ENCODE peak calls at places on chromosomes 6 and 20, in nine cellular contexts. One of them, this sample, is unnamed.

GRCh38 chr6:115969207-115969929 is 91.3 kb downstream of the FRK start:
- DNase-seq in T-helper 2 cell treated with Interferon-gamma antibody and Interleukin-4, amounts not matched to agents 5 μg/mL and 100 μg/mL, for 36 hours: no peak
- DNase-seq in substantia nigra: no peak
- DNase-seq in activated gamma-delta T cell treated with anti-CD3 and anti-CD28 coated beads, Interleukin-2, amount 50 U/mL, for 16 hours: no peak
- DNase-seq in astrocyte of the spinal cord: peak
- DNase-seq in CD4-positive, alpha-beta T cell: no peak
- DNase-seq in T-helper 1 cell: no peak
- DNase-seq in adipocyte: peak
- DNase-seq in stimulated activated CD4-positive, alpha-beta T cell treated with anti-CD3 and anti-CD28 coated beads, TNF-alpha, amount 100 ng/mL, for 4 hours: no peak
- DNase-seq in this sample: peak

GRCh38 chr6:33634986-33635385 is 13.9 kb downstream of the ITPR3 start:
- DNase-seq in adipocyte: no peak
- DNase-seq in astrocyte of the spinal cord: no peak
- DNase-seq in activated gamma-delta T cell treated with anti-CD3 and anti-CD28 coated beads, Interleukin-2, amount 50 U/mL, for 16 hours: no peak
- DNase-seq in substantia nigra: no peak
- DNase-seq in T-helper 1 cell: no peak
- DNase-seq in T-helper 2 cell treated with Interferon-gamma antibody and Interleukin-4, amounts not matched to agents 5 μg/mL and 100 μg/mL, for 36 hours: no peak
- DNase-seq in stimulated activated CD4-positive, alpha-beta T cell treated with anti-CD3 and anti-CD28 coated beads, TNF-alpha, amount 100 ng/mL, for 4 hours: no peak
- DNase-seq in CD4-positive, alpha-beta T cell: no peak
- DNase-seq in this sample: no peak

GRCh38 chr6:125584468-125584939 is 164.9 kb upstream of the HEY2 start:
- DNase-seq in T-helper 1 cell: no peak
- DNase-seq in substantia nigra: peak
- DNase-seq in activated gamma-delta T cell treated with anti-CD3 and anti-CD28 coated beads, Interleukin-2, amount 50 U/mL, for 16 hours: no peak
- DNase-seq in T-helper 2 cell treated with Interferon-gamma antibody and Interleukin-4, amounts not matched to agents 5 μg/mL and 100 μg/mL, for 36 hours: no peak
- DNase-seq in CD4-positive, alpha-beta T cell: no peak
- DNase-seq in adipocyte: peak
- DNase-seq in astrocyte of the spinal cord: peak
- DNase-seq in stimulated activated CD4-positive, alpha-beta T cell treated with anti-CD3 and anti-CD28 coated beads, TNF-alpha, amount 100 ng/mL, for 4 hours: no peak
- DNase-seq in this sample: peak

GRCh38 chr6:134373282-134373922 is 55.5 kb upstream of the SGK1 start:
- DNase-seq in T-helper 2 cell treated with Interferon-gamma antibody and Interleukin-4, amounts not matched to agents 5 μg/mL and 100 μg/mL, for 36 hours: peak
- DNase-seq in astrocyte of the spinal cord: peak
- DNase-seq in stimulated activated CD4-positive, alpha-beta T cell treated with anti-CD3 and anti-CD28 coated beads, TNF-alpha, amount 100 ng/mL, for 4 hours: no peak
- DNase-seq in adipocyte: peak
- DNase-seq in activated gamma-delta T cell treated with anti-CD3 and anti-CD28 coated beads, Interleukin-2, amount 50 U/mL, for 16 hours: no peak
- DNase-seq in CD4-positive, alpha-beta T cell: no peak
- DNase-seq in substantia nigra: no peak
- DNase-seq in T-helper 1 cell: no peak
- DNase-seq in this sample: peak

GRCh38 chr6:43093361-43094289 is 17.5 kb downstream of the PTK7 start:
- DNase-seq in stimulated activated CD4-positive, alpha-beta T cell treated with anti-CD3 and anti-CD28 coated beads, TNF-alpha, amount 100 ng/mL, for 4 hours: no peak
- DNase-seq in CD4-positive, alpha-beta T cell: no peak
- DNase-seq in T-helper 2 cell treated with Interferon-gamma antibody and Interleukin-4, amounts not matched to agents 5 μg/mL and 100 μg/mL, for 36 hours: no peak
- DNase-seq in substantia nigra: no peak
- DNase-seq in adipocyte: peak
- DNase-seq in activated gamma-delta T cell treated with anti-CD3 and anti-CD28 coated beads, Interleukin-2, amount 50 U/mL, for 16 hours: no peak
- DNase-seq in astrocyte of the spinal cord: peak
- DNase-seq in T-helper 1 cell: no peak
- DNase-seq in this sample: peak

GRCh38 chr20:4202441-4202840 is 187.1 kb upstream of the RNF24 start:
- DNase-seq in substantia nigra: no peak
- DNase-seq in T-helper 2 cell treated with Interferon-gamma antibody and Interleukin-4, amounts not matched to agents 5 μg/mL and 100 μg/mL, for 36 hours: no peak
- DNase-seq in T-helper 1 cell: no peak
- DNase-seq in astrocyte of the spinal cord: no peak
- DNase-seq in activated gamma-delta T cell treated with anti-CD3 and anti-CD28 coated beads, Interleukin-2, amount 50 U/mL, for 16 hours: no peak
- DNase-seq in adipocyte: no peak
- DNase-seq in CD4-positive, alpha-beta T cell: no peak
- DNase-seq in stimulated activated CD4-positive, alpha-beta T cell treated with anti-CD3 and anti-CD28 coated beads, TNF-alpha, amount 100 ng/mL, for 4 hours: no peak
- DNase-seq in this sample: no peak

GRCh38 chr20:10047427-10047826 is 12.6 kb downstream of the ANKEF1 start:
- DNase-seq in stimulated activated CD4-positive, alpha-beta T cell treated with anti-CD3 and anti-CD28 coated beads, TNF-alpha, amount 100 ng/mL, for 4 hours: no peak
- DNase-seq in CD4-positive, alpha-beta T cell: no peak
- DNase-seq in activated gamma-delta T cell treated with anti-CD3 and anti-CD28 coated beads, Interleukin-2, amount 50 U/mL, for 16 hours: no peak
- DNase-seq in T-helper 1 cell: no peak
- DNase-seq in adipocyte: peak
- DNase-seq in astrocyte of the spinal cord: no peak
- DNase-seq in T-helper 2 cell treated with Interferon-gamma antibody and Interleukin-4, amounts not matched to agents 5 μg/mL and 100 μg/mL, for 36 hours: no peak
- DNase-seq in substantia nigra: no peak
- DNase-seq in this sample: peak

GRCh38 chr20:61391185-61391584 is 139.1 kb downstream of the CDH4 start:
- DNase-seq in T-helper 1 cell: no peak
- DNase-seq in substantia nigra: no peak
- DNase-seq in CD4-positive, alpha-beta T cell: no peak
- DNase-seq in adipocyte: no peak
- DNase-seq in astrocyte of the spinal cord: no peak
- DNase-seq in activated gamma-delta T cell treated with anti-CD3 and anti-CD28 coated beads, Interleukin-2, amount 50 U/mL, for 16 hours: no peak
- DNase-seq in stimulated activated CD4-positive, alpha-beta T cell treated with anti-CD3 and anti-CD28 coated beads, TNF-alpha, amount 100 ng/mL, for 4 hours: no peak
- DNase-seq in T-helper 2 cell treated with Interferon-gamma antibody and Interleukin-4, amounts not matched to agents 5 μg/mL and 100 μg/mL, for 36 hours: no peak
- DNase-seq in this sample: no peak

GRCh38 chr20:11338506-11339306 is 579.0 kb upstream of the BTBD3 start:
- DNase-seq in stimulated activated CD4-positive, alpha-beta T cell treated with anti-CD3 and anti-CD28 coated beads, TNF-alpha, amount 100 ng/mL, for 4 hours: no peak
- DNase-seq in astrocyte of the spinal cord: no peak
- DNase-seq in CD4-positive, alpha-beta T cell: no peak
- DNase-seq in adipocyte: no peak
- DNase-seq in T-helper 1 cell: no peak
- DNase-seq in activated gamma-delta T cell treated with anti-CD3 and anti-CD28 coated beads, Interleukin-2, amount 50 U/mL, for 16 hours: no peak
- DNase-seq in substantia nigra: no peak
- DNase-seq in T-helper 2 cell treated with Interferon-gamma antibody and Interleukin-4, amounts not matched to agents 5 μg/mL and 100 μg/mL, for 36 hours: no peak
- DNase-seq in this sample: peak

GRCh38 chr6:16841241-16841640 is 80.0 kb upstream of the ATXN1 start:
- DNase-seq in CD4-positive, alpha-beta T cell: no peak
- DNase-seq in T-helper 2 cell treated with Interferon-gamma antibody and Interleukin-4, amounts not matched to agents 5 μg/mL and 100 μg/mL, for 36 hours: no peak
- DNase-seq in substantia nigra: no peak
- DNase-seq in stimulated activated CD4-positive, alpha-beta T cell treated with anti-CD3 and anti-CD28 coated beads, TNF-alpha, amount 100 ng/mL, for 4 hours: no peak
- DNase-seq in astrocyte of the spinal cord: no peak
- DNase-seq in T-helper 1 cell: no peak
- DNase-seq in activated gamma-delta T cell treated with anti-CD3 and anti-CD28 coated beads, Interleukin-2, amount 50 U/mL, for 16 hours: no peak
- DNase-seq in adipocyte: no peak
- DNase-seq in this sample: no peak

GRCh38 chr6:129773304-129773703 is 63.3 kb upstream of the ARHGAP18 start:
- DNase-seq in stimulated activated CD4-positive, alpha-beta T cell treated with anti-CD3 and anti-CD28 coated beads, TNF-alpha, amount 100 ng/mL, for 4 hours: no peak
- DNase-seq in adipocyte: no peak
- DNase-seq in T-helper 2 cell treated with Interferon-gamma antibody and Interleukin-4, amounts not matched to agents 5 μg/mL and 100 μg/mL, for 36 hours: no peak
- DNase-seq in substantia nigra: no peak
- DNase-seq in CD4-positive, alpha-beta T cell: no peak
- DNase-seq in T-helper 1 cell: no peak
- DNase-seq in astrocyte of the spinal cord: no peak
- DNase-seq in activated gamma-delta T cell treated with anti-CD3 and anti-CD28 coated beads, Interleukin-2, amount 50 U/mL, for 16 hours: no peak
- DNase-seq in this sample: no peak

GRCh38 chr20:12207875-12208274 is 290.2 kb downstream of the BTBD3 start:
- DNase-seq in adipocyte: peak
- DNase-seq in CD4-positive, alpha-beta T cell: no peak
- DNase-seq in T-helper 1 cell: no peak
- DNase-seq in T-helper 2 cell treated with Interferon-gamma antibody and Interleukin-4, amounts not matched to agents 5 μg/mL and 100 μg/mL, for 36 hours: no peak
- DNase-seq in astrocyte of the spinal cord: peak
- DNase-seq in substantia nigra: no peak
- DNase-seq in activated gamma-delta T cell treated with anti-CD3 and anti-CD28 coated beads, Interleukin-2, amount 50 U/mL, for 16 hours: no peak
- DNase-seq in stimulated activated CD4-positive, alpha-beta T cell treated with anti-CD3 and anti-CD28 coated beads, TNF-alpha, amount 100 ng/mL, for 4 hours: no peak
- DNase-seq in this sample: peak

GRCh38 chr6:45148278-45148677 is 179.9 kb upstream of the RUNX2 start:
- DNase-seq in T-helper 2 cell treated with Interferon-gamma antibody and Interleukin-4, amounts not matched to agents 5 μg/mL and 100 μg/mL, for 36 hours: no peak
- DNase-seq in substantia nigra: no peak
- DNase-seq in adipocyte: peak
- DNase-seq in CD4-positive, alpha-beta T cell: no peak
- DNase-seq in astrocyte of the spinal cord: peak
- DNase-seq in stimulated activated CD4-positive, alpha-beta T cell treated with anti-CD3 and anti-CD28 coated beads, TNF-alpha, amount 100 ng/mL, for 4 hours: no peak
- DNase-seq in T-helper 1 cell: no peak
- DNase-seq in activated gamma-delta T cell treated with anti-CD3 and anti-CD28 coated beads, Interleukin-2, amount 50 U/mL, for 16 hours: no peak
- DNase-seq in this sample: peak

GRCh38 chr6:127812985-127813681 is 87.7 kb downstream of the THEMIS start:
- DNase-seq in T-helper 1 cell: no peak
- DNase-seq in astrocyte of the spinal cord: no peak
- DNase-seq in activated gamma-delta T cell treated with anti-CD3 and anti-CD28 coated beads, Interleukin-2, amount 50 U/mL, for 16 hours: no peak
- DNase-seq in T-helper 2 cell treated with Interferon-gamma antibody and Interleukin-4, amounts not matched to agents 5 μg/mL and 100 μg/mL, for 36 hours: peak
- DNase-seq in adipocyte: no peak
- DNase-seq in substantia nigra: no peak
- DNase-seq in CD4-positive, alpha-beta T cell: no peak
- DNase-seq in stimulated activated CD4-positive, alpha-beta T cell treated with anti-CD3 and anti-CD28 coated beads, TNF-alpha, amount 100 ng/mL, for 4 hours: no peak
- DNase-seq in this sample: no peak

GRCh38 chr6:3367630-3368029 is 89.2 kb downstream of the SLC22A23 start:
- DNase-seq in T-helper 1 cell: no peak
- DNase-seq in stimulated activated CD4-positive, alpha-beta T cell treated with anti-CD3 and anti-CD28 coated beads, TNF-alpha, amount 100 ng/mL, for 4 hours: no peak
- DNase-seq in astrocyte of the spinal cord: no peak
- DNase-seq in activated gamma-delta T cell treated with anti-CD3 and anti-CD28 coated beads, Interleukin-2, amount 50 U/mL, for 16 hours: no peak
- DNase-seq in T-helper 2 cell treated with Interferon-gamma antibody and Interleukin-4, amounts not matched to agents 5 μg/mL and 100 μg/mL, for 36 hours: no peak
- DNase-seq in substantia nigra: no peak
- DNase-seq in adipocyte: no peak
- DNase-seq in CD4-positive, alpha-beta T cell: no peak
- DNase-seq in this sample: no peak

GRCh38 chr6:150799276-150799805 is 66.2 kb upstream of the MTHFD1L start:
- DNase-seq in activated gamma-delta T cell treated with anti-CD3 and anti-CD28 coated beads, Interleukin-2, amount 50 U/mL, for 16 hours: no peak
- DNase-seq in astrocyte of the spinal cord: no peak
- DNase-seq in T-helper 2 cell treated with Interferon-gamma antibody and Interleukin-4, amounts not matched to agents 5 μg/mL and 100 μg/mL, for 36 hours: no peak
- DNase-seq in stimulated activated CD4-positive, alpha-beta T cell treated with anti-CD3 and anti-CD28 coated beads, TNF-alpha, amount 100 ng/mL, for 4 hours: no peak
- DNase-seq in adipocyte: no peak
- DNase-seq in T-helper 1 cell: no peak
- DNase-seq in CD4-positive, alpha-beta T cell: no peak
- DNase-seq in substantia nigra: no peak
- DNase-seq in this sample: no peak

GRCh38 chr6:10478187-10479040 is 42.7 kb upstream of the GCNT2 start:
- DNase-seq in adipocyte: peak
- DNase-seq in T-helper 1 cell: no peak
- DNase-seq in substantia nigra: no peak
- DNase-seq in CD4-positive, alpha-beta T cell: no peak
- DNase-seq in stimulated activated CD4-positive, alpha-beta T cell treated with anti-CD3 and anti-CD28 coated beads, TNF-alpha, amount 100 ng/mL, for 4 hours: no peak
- DNase-seq in astrocyte of the spinal cord: peak
- DNase-seq in activated gamma-delta T cell treated with anti-CD3 and anti-CD28 coated beads, Interleukin-2, amount 50 U/mL, for 16 hours: no peak
- DNase-seq in T-helper 2 cell treated with Interferon-gamma antibody and Interleukin-4, amounts not matched to agents 5 μg/mL and 100 μg/mL, for 36 hours: no peak
- DNase-seq in this sample: peak

GRCh38 chr6:12010635-12011275 is 1.4 kb upstream of the HIVEP1 start:
- DNase-seq in adipocyte: no peak
- DNase-seq in substantia nigra: peak
- DNase-seq in CD4-positive, alpha-beta T cell: no peak
- DNase-seq in stimulated activated CD4-positive, alpha-beta T cell treated with anti-CD3 and anti-CD28 coated beads, TNF-alpha, amount 100 ng/mL, for 4 hours: peak
- DNase-seq in activated gamma-delta T cell treated with anti-CD3 and anti-CD28 coated beads, Interleukin-2, amount 50 U/mL, for 16 hours: no peak
- DNase-seq in astrocyte of the spinal cord: no peak
- DNase-seq in T-helper 1 cell: no peak
- DNase-seq in T-helper 2 cell treated with Interferon-gamma antibody and Interleukin-4, amounts not matched to agents 5 μg/mL and 100 μg/mL, for 36 hours: no peak
- DNase-seq in this sample: no peak

GRCh38 chr6:20873425-20874190 is 339.4 kb downstream of the CDKAL1 start:
- DNase-seq in adipocyte: peak
- DNase-seq in CD4-positive, alpha-beta T cell: no peak
- DNase-seq in T-helper 2 cell treated with Interferon-gamma antibody and Interleukin-4, amounts not matched to agents 5 μg/mL and 100 μg/mL, for 36 hours: no peak
- DNase-seq in astrocyte of the spinal cord: peak
- DNase-seq in substantia nigra: no peak
- DNase-seq in activated gamma-delta T cell treated with anti-CD3 and anti-CD28 coated beads, Interleukin-2, amount 50 U/mL, for 16 hours: no peak
- DNase-seq in stimulated activated CD4-positive, alpha-beta T cell treated with anti-CD3 and anti-CD28 coated beads, TNF-alpha, amount 100 ng/mL, for 4 hours: no peak
- DNase-seq in T-helper 1 cell: no peak
- DNase-seq in this sample: peak

GRCh38 chr20:24971702-24972101 is 20.8 kb downstream of the APMAP start:
- DNase-seq in substantia nigra: no peak
- DNase-seq in T-helper 2 cell treated with Interferon-gamma antibody and Interleukin-4, amounts not matched to agents 5 μg/mL and 100 μg/mL, for 36 hours: no peak
- DNase-seq in T-helper 1 cell: no peak
- DNase-seq in stimulated activated CD4-positive, alpha-beta T cell treated with anti-CD3 and anti-CD28 coated beads, TNF-alpha, amount 100 ng/mL, for 4 hours: no peak
- DNase-seq in astrocyte of the spinal cord: no peak
- DNase-seq in CD4-positive, alpha-beta T cell: no peak
- DNase-seq in activated gamma-delta T cell treated with anti-CD3 and anti-CD28 coated beads, Interleukin-2, amount 50 U/mL, for 16 hours: no peak
- DNase-seq in adipocyte: no peak
- DNase-seq in this sample: no peak

GRCh38 chr6:54613596-54613995 is 233.0 kb upstream of the FAM83B start:
- DNase-seq in T-helper 2 cell treated with Interferon-gamma antibody and Interleukin-4, amounts not matched to agents 5 μg/mL and 100 μg/mL, for 36 hours: no peak
- DNase-seq in CD4-positive, alpha-beta T cell: no peak
- DNase-seq in T-helper 1 cell: no peak
- DNase-seq in astrocyte of the spinal cord: no peak
- DNase-seq in substantia nigra: no peak
- DNase-seq in stimulated activated CD4-positive, alpha-beta T cell treated with anti-CD3 and anti-CD28 coated beads, TNF-alpha, amount 100 ng/mL, for 4 hours: no peak
- DNase-seq in adipocyte: no peak
- DNase-seq in activated gamma-delta T cell treated with anti-CD3 and anti-CD28 coated beads, Interleukin-2, amount 50 U/mL, for 16 hours: no peak
- DNase-seq in this sample: no peak

GRCh38 chr6:142822882-142823578 is 121.9 kb downstream of the HIVEP2 start:
- DNase-seq in astrocyte of the spinal cord: no peak
- DNase-seq in CD4-positive, alpha-beta T cell: no peak
- DNase-seq in T-helper 2 cell treated with Interferon-gamma antibody and Interleukin-4, amounts not matched to agents 5 μg/mL and 100 μg/mL, for 36 hours: no peak
- DNase-seq in activated gamma-delta T cell treated with anti-CD3 and anti-CD28 coated beads, Interleukin-2, amount 50 U/mL, for 16 hours: no peak
- DNase-seq in T-helper 1 cell: no peak
- DNase-seq in stimulated activated CD4-positive, alpha-beta T cell treated with anti-CD3 and anti-CD28 coated beads, TNF-alpha, amount 100 ng/mL, for 4 hours: no peak
- DNase-seq in substantia nigra: no peak
- DNase-seq in adipocyte: no peak
- DNase-seq in this sample: no peak

GRCh38 chr6:8556370-8557018 is 121.1 kb upstream of the SLC35B3 start:
- DNase-seq in T-helper 2 cell treated with Interferon-gamma antibody and Interleukin-4, amounts not matched to agents 5 μg/mL and 100 μg/mL, for 36 hours: no peak
- DNase-seq in T-helper 1 cell: no peak
- DNase-seq in CD4-positive, alpha-beta T cell: no peak
- DNase-seq in stimulated activated CD4-positive, alpha-beta T cell treated with anti-CD3 and anti-CD28 coated beads, TNF-alpha, amount 100 ng/mL, for 4 hours: no peak
- DNase-seq in adipocyte: peak
- DNase-seq in activated gamma-delta T cell treated with anti-CD3 and anti-CD28 coated beads, Interleukin-2, amount 50 U/mL, for 16 hours: no peak
- DNase-seq in substantia nigra: no peak
- DNase-seq in astrocyte of the spinal cord: peak
- DNase-seq in this sample: peak

GRCh38 chr6:38867726-38868125 is 152.6 kb downstream of the DNAH8 start:
- DNase-seq in T-helper 2 cell treated with Interferon-gamma antibody and Interleukin-4, amounts not matched to agents 5 μg/mL and 100 μg/mL, for 36 hours: no peak
- DNase-seq in substantia nigra: no peak
- DNase-seq in activated gamma-delta T cell treated with anti-CD3 and anti-CD28 coated beads, Interleukin-2, amount 50 U/mL, for 16 hours: no peak
- DNase-seq in CD4-positive, alpha-beta T cell: no peak
- DNase-seq in stimulated activated CD4-positive, alpha-beta T cell treated with anti-CD3 and anti-CD28 coated beads, TNF-alpha, amount 100 ng/mL, for 4 hours: no peak
- DNase-seq in T-helper 1 cell: no peak
- DNase-seq in adipocyte: no peak
- DNase-seq in astrocyte of the spinal cord: no peak
- DNase-seq in this sample: no peak

GRCh38 chr6:157892363-157892878 is 69.4 kb downstream of the SNX9 start:
- DNase-seq in adipocyte: no peak
- DNase-seq in substantia nigra: no peak
- DNase-seq in CD4-positive, alpha-beta T cell: no peak
- DNase-seq in T-helper 1 cell: no peak
- DNase-seq in activated gamma-delta T cell treated with anti-CD3 and anti-CD28 coated beads, Interleukin-2, amount 50 U/mL, for 16 hours: no peak
- DNase-seq in T-helper 2 cell treated with Interferon-gamma antibody and Interleukin-4, amounts not matched to agents 5 μg/mL and 100 μg/mL, for 36 hours: peak
- DNase-seq in stimulated activated CD4-positive, alpha-beta T cell treated with anti-CD3 and anti-CD28 coated beads, TNF-alpha, amount 100 ng/mL, for 4 hours: no peak
- DNase-seq in astrocyte of the spinal cord: no peak
- DNase-seq in this sample: peak

GRCh38 chr20:16100767-16101166 is 472.5 kb downstream of the KIF16B start:
- DNase-seq in astrocyte of the spinal cord: no peak
- DNase-seq in CD4-positive, alpha-beta T cell: no peak
- DNase-seq in substantia nigra: no peak
- DNase-seq in T-helper 2 cell treated with Interferon-gamma antibody and Interleukin-4, amounts not matched to agents 5 μg/mL and 100 μg/mL, for 36 hours: no peak
- DNase-seq in activated gamma-delta T cell treated with anti-CD3 and anti-CD28 coated beads, Interleukin-2, amount 50 U/mL, for 16 hours: no peak
- DNase-seq in adipocyte: no peak
- DNase-seq in T-helper 1 cell: no peak
- DNase-seq in stimulated activated CD4-positive, alpha-beta T cell treated with anti-CD3 and anti-CD28 coated beads, TNF-alpha, amount 100 ng/mL, for 4 hours: no peak
- DNase-seq in this sample: no peak

GRCh38 chr6:63197741-63198140 is 13.5 kb upstream of the FKBP1C start:
- DNase-seq in T-helper 1 cell: no peak
- DNase-seq in CD4-positive, alpha-beta T cell: no peak
- DNase-seq in astrocyte of the spinal cord: no peak
- DNase-seq in T-helper 2 cell treated with Interferon-gamma antibody and Interleukin-4, amounts not matched to agents 5 μg/mL and 100 μg/mL, for 36 hours: no peak
- DNase-seq in stimulated activated CD4-positive, alpha-beta T cell treated with anti-CD3 and anti-CD28 coated beads, TNF-alpha, amount 100 ng/mL, for 4 hours: no peak
- DNase-seq in substantia nigra: no peak
- DNase-seq in activated gamma-delta T cell treated with anti-CD3 and anti-CD28 coated beads, Interleukin-2, amount 50 U/mL, for 16 hours: no peak
- DNase-seq in adipocyte: no peak
- DNase-seq in this sample: no peak

GRCh38 chr20:1313236-1313964 is 15.5 kb downstream of the SDCBP2 start:
- DNase-seq in substantia nigra: peak
- DNase-seq in astrocyte of the spinal cord: peak
- DNase-seq in stimulated activated CD4-positive, alpha-beta T cell treated with anti-CD3 and anti-CD28 coated beads, TNF-alpha, amount 100 ng/mL, for 4 hours: peak
- DNase-seq in adipocyte: peak
- DNase-seq in T-helper 1 cell: peak
- DNase-seq in T-helper 2 cell treated with Interferon-gamma antibody and Interleukin-4, amounts not matched to agents 5 μg/mL and 100 μg/mL, for 36 hours: peak
- DNase-seq in activated gamma-delta T cell treated with anti-CD3 and anti-CD28 coated beads, Interleukin-2, amount 50 U/mL, for 16 hours: peak
- DNase-seq in CD4-positive, alpha-beta T cell: peak
- DNase-seq in this sample: peak

GRCh38 chr6:15312500-15312899 is 66.6 kb downstream of the JARID2 start:
- DNase-seq in stimulated activated CD4-positive, alpha-beta T cell treated with anti-CD3 and anti-CD28 coated beads, TNF-alpha, amount 100 ng/mL, for 4 hours: no peak
- DNase-seq in T-helper 2 cell treated with Interferon-gamma antibody and Interleukin-4, amounts not matched to agents 5 μg/mL and 100 μg/mL, for 36 hours: no peak
- DNase-seq in substantia nigra: no peak
- DNase-seq in astrocyte of the spinal cord: peak
- DNase-seq in CD4-positive, alpha-beta T cell: no peak
- DNase-seq in activated gamma-delta T cell treated with anti-CD3 and anti-CD28 coated beads, Interleukin-2, amount 50 U/mL, for 16 hours: no peak
- DNase-seq in adipocyte: peak
- DNase-seq in T-helper 1 cell: no peak
- DNase-seq in this sample: peak